ENCODE peak calls at places on chromosomes 7 and 10, in seven cellular contexts. One of them, this sample, is unnamed.

GRCh38 chr7:77822269-77822668 is 23.7 kb downstream of the PHTF2 start:
- DNase-seq in MM.1S: no peak
- DNase-seq in fibroblast of mammary gland: no peak
- DNase-seq in fibroblast of pulmonary artery: no peak
- DNase-seq in AG10803: no peak
- DNase-seq in Panc1: no peak
- DNase-seq in kidney epithelial cell: no peak
- DNase-seq in this sample: no peak

GRCh38 chr7:2525161-2525930 is 5.8 kb downstream of the LFNG start:
- DNase-seq in MM.1S: no peak
- DNase-seq in fibroblast of mammary gland: no peak
- DNase-seq in fibroblast of pulmonary artery: no peak
- DNase-seq in AG10803: no peak
- DNase-seq in Panc1: no peak
- DNase-seq in kidney epithelial cell: no peak
- DNase-seq in this sample: no peak

GRCh38 chr10:7559447-7559846 is 107.3 kb downstream of the ITIH5 start:
- DNase-seq in MM.1S: no peak
- DNase-seq in fibroblast of mammary gland: no peak
- DNase-seq in fibroblast of pulmonary artery: no peak
- DNase-seq in AG10803: peak
- DNase-seq in Panc1: no peak
- DNase-seq in kidney epithelial cell: no peak
- DNase-seq in this sample: no peak

GRCh38 chr7:144824360-144824759 is 11.5 kb downstream of the TPK1 start:
- DNase-seq in MM.1S: no peak
- DNase-seq in fibroblast of mammary gland: peak
- DNase-seq in fibroblast of pulmonary artery: peak
- DNase-seq in AG10803: peak
- DNase-seq in Panc1: peak
- DNase-seq in kidney epithelial cell: peak
- DNase-seq in this sample: no peak

GRCh38 chr10:119416855-119417254 is 125.7 kb downstream of the RGS10 start:
- DNase-seq in MM.1S: peak
- DNase-seq in fibroblast of mammary gland: peak
- DNase-seq in fibroblast of pulmonary artery: peak
- DNase-seq in AG10803: peak
- DNase-seq in Panc1: peak
- DNase-seq in kidney epithelial cell: no peak
- DNase-seq in this sample: peak

GRCh38 chr7:145986248-145986874 is 130.2 kb upstream of the CNTNAP2 start:
- DNase-seq in MM.1S: peak
- DNase-seq in fibroblast of mammary gland: no peak
- DNase-seq in fibroblast of pulmonary artery: no peak
- DNase-seq in AG10803: no peak
- DNase-seq in Panc1: no peak
- DNase-seq in kidney epithelial cell: no peak
- DNase-seq in this sample: no peak

GRCh38 chr7:116863168-116863670 is 832 bp downstream of the CAPZA2 start:
- DNase-seq in MM.1S: no peak
- DNase-seq in fibroblast of mammary gland: peak
- DNase-seq in fibroblast of pulmonary artery: peak
- DNase-seq in AG10803: peak
- DNase-seq in Panc1: no peak
- DNase-seq in kidney epithelial cell: no peak
- DNase-seq in this sample: peak

GRCh38 chr7:67344481-67345193 is 348.0 kb downstream of the TYW1 start:
- DNase-seq in MM.1S: no peak
- DNase-seq in fibroblast of mammary gland: no peak
- DNase-seq in fibroblast of pulmonary artery: no peak
- DNase-seq in AG10803: no peak
- DNase-seq in Panc1: no peak
- DNase-seq in kidney epithelial cell: no peak
- DNase-seq in this sample: no peak

GRCh38 chr10:93288679-93289634 is 193.2 kb downstream of the MYOF start:
- DNase-seq in MM.1S: peak
- DNase-seq in fibroblast of mammary gland: peak
- DNase-seq in fibroblast of pulmonary artery: peak
- DNase-seq in AG10803: peak
- DNase-seq in Panc1: peak
- DNase-seq in kidney epithelial cell: peak
- DNase-seq in this sample: peak

GRCh38 chr10:129405389-129405788 is 61.7 kb upstream of the MGMT start:
- DNase-seq in MM.1S: no peak
- DNase-seq in fibroblast of mammary gland: no peak
- DNase-seq in fibroblast of pulmonary artery: no peak
- DNase-seq in AG10803: no peak
- DNase-seq in Panc1: no peak
- DNase-seq in kidney epithelial cell: no peak
- DNase-seq in this sample: no peak

GRCh38 chr10:72001026-72001380 is 36.8 kb downstream of the CHST3 start:
- DNase-seq in MM.1S: no peak
- DNase-seq in fibroblast of mammary gland: no peak
- DNase-seq in fibroblast of pulmonary artery: no peak
- DNase-seq in AG10803: peak
- DNase-seq in Panc1: no peak
- DNase-seq in kidney epithelial cell: no peak
- DNase-seq in this sample: no peak

GRCh38 chr10:124010563-124011131 is 82.8 kb downstream of the CHST15 start:
- DNase-seq in MM.1S: no peak
- DNase-seq in fibroblast of mammary gland: no peak
- DNase-seq in fibroblast of pulmonary artery: no peak
- DNase-seq in AG10803: no peak
- DNase-seq in Panc1: no peak
- DNase-seq in kidney epithelial cell: no peak
- DNase-seq in this sample: no peak

GRCh38 chr7:30843741-30844482 is 67.7 kb upstream of the AQP1 start:
- DNase-seq in MM.1S: no peak
- DNase-seq in fibroblast of mammary gland: no peak
- DNase-seq in fibroblast of pulmonary artery: no peak
- DNase-seq in AG10803: no peak
- DNase-seq in Panc1: no peak
- DNase-seq in kidney epithelial cell: no peak
- DNase-seq in this sample: no peak

GRCh38 chr7:129855234-129855673 is 97.5 kb downstream of the UBE2H start:
- DNase-seq in MM.1S: no peak
- DNase-seq in fibroblast of mammary gland: peak
- DNase-seq in fibroblast of pulmonary artery: peak
- DNase-seq in AG10803: peak
- DNase-seq in Panc1: no peak
- DNase-seq in kidney epithelial cell: no peak
- DNase-seq in this sample: no peak

GRCh38 chr7:17126413-17127374 is 171.8 kb upstream of the AHR start:
- DNase-seq in MM.1S: no peak
- DNase-seq in fibroblast of mammary gland: no peak
- DNase-seq in fibroblast of pulmonary artery: no peak
- DNase-seq in AG10803: no peak
- DNase-seq in Panc1: no peak
- DNase-seq in kidney epithelial cell: no peak
- DNase-seq in this sample: peak

GRCh38 chr7:100572281-100572948 is 1.3 kb downstream of the SAP25 start:
- DNase-seq in MM.1S: no peak
- DNase-seq in fibroblast of mammary gland: no peak
- DNase-seq in fibroblast of pulmonary artery: no peak
- DNase-seq in AG10803: no peak
- DNase-seq in Panc1: no peak
- DNase-seq in kidney epithelial cell: no peak
- DNase-seq in this sample: no peak

GRCh38 chr10:13371879-13372470 is 23.9 kb upstream of the SEPHS1 start:
- DNase-seq in MM.1S: peak
- DNase-seq in fibroblast of mammary gland: peak
- DNase-seq in fibroblast of pulmonary artery: peak
- DNase-seq in AG10803: peak
- DNase-seq in Panc1: peak
- DNase-seq in kidney epithelial cell: peak
- DNase-seq in this sample: peak

GRCh38 chr7:66326501-66327180 is 121.5 kb downstream of the TPST1 start:
- DNase-seq in MM.1S: no peak
- DNase-seq in fibroblast of mammary gland: peak
- DNase-seq in fibroblast of pulmonary artery: peak
- DNase-seq in AG10803: peak
- DNase-seq in Panc1: no peak
- DNase-seq in kidney epithelial cell: no peak
- DNase-seq in this sample: no peak

GRCh38 chr7:414681-415560 is 104.7 kb downstream of the PDGFA start:
- DNase-seq in MM.1S: no peak
- DNase-seq in fibroblast of mammary gland: no peak
- DNase-seq in fibroblast of pulmonary artery: no peak
- DNase-seq in AG10803: no peak
- DNase-seq in Panc1: no peak
- DNase-seq in kidney epithelial cell: no peak
- DNase-seq in this sample: no peak

GRCh38 chr7:767580-767940 is 40.5 kb upstream of the PRKAR1B start:
- DNase-seq in MM.1S: no peak
- DNase-seq in fibroblast of mammary gland: peak
- DNase-seq in fibroblast of pulmonary artery: peak
- DNase-seq in AG10803: peak
- DNase-seq in Panc1: no peak
- DNase-seq in kidney epithelial cell: peak
- DNase-seq in this sample: no peak

GRCh38 chr10:23338155-23338828 is 6.3 kb downstream of the C10orf67 start:
- DNase-seq in MM.1S: no peak
- DNase-seq in fibroblast of mammary gland: peak
- DNase-seq in fibroblast of pulmonary artery: peak
- DNase-seq in AG10803: peak
- DNase-seq in Panc1: no peak
- DNase-seq in kidney epithelial cell: peak
- DNase-seq in this sample: no peak

GRCh38 chr10:15658099-15658702 is 61.5 kb downstream of the ITGA8 start:
- DNase-seq in MM.1S: no peak
- DNase-seq in fibroblast of mammary gland: no peak
- DNase-seq in fibroblast of pulmonary artery: no peak
- DNase-seq in AG10803: no peak
- DNase-seq in Panc1: no peak
- DNase-seq in kidney epithelial cell: no peak
- DNase-seq in this sample: no peak

GRCh38 chr10:15661574-15661973 is 58.1 kb downstream of the ITGA8 start:
- DNase-seq in MM.1S: no peak
- DNase-seq in fibroblast of mammary gland: peak
- DNase-seq in fibroblast of pulmonary artery: no peak
- DNase-seq in AG10803: peak
- DNase-seq in Panc1: no peak
- DNase-seq in kidney epithelial cell: no peak
- DNase-seq in this sample: no peak

DNA sequence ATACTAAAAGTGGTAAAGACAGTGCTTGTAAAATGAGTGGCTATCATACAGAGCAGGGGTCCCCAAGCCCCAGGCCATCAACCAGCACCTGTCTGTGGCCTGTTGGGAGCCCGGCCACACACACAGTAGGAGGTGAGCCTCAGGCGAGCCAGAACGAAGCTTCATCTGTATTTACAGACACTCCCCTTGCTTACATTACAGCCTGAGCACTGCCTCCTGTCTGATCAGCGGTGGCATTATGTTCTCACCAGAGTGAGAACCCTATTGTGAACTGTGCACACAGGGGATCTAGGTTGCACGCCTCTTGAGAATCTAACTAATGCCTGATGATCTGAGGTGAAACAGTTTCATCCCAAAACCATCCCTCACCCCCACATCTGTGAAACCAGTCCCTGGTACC is 58.7 kb downstream of the ITGA8 start:
- DNase-seq in MM.1S: no peak
- DNase-seq in fibroblast of mammary gland: no peak
- DNase-seq in fibroblast of pulmonary artery: no peak
- DNase-seq in AG10803: no peak
- DNase-seq in Panc1: no peak
- DNase-seq in kidney epithelial cell: no peak
- DNase-seq in this sample: no peak
- TF ChIP-seq CTCF in MM.1S: no peak
- TF ChIP-seq CTCF in fibroblast of mammary gland: peak
- TF ChIP-seq CTCF in fibroblast of pulmonary artery: no peak
- TF ChIP-seq CTCF in AG10803: no peak
- TF ChIP-seq CTCF in Panc1: no peak
- TF ChIP-seq CTCF in kidney epithelial cell: no peak
- TF ChIP-seq CTCF in this sample: no peak

GRCh38 chr7:149662591-149663095 is 110.7 kb downstream of the ZNF467 start:
- DNase-seq in MM.1S: peak
- DNase-seq in fibroblast of mammary gland: peak
- DNase-seq in fibroblast of pulmonary artery: peak
- DNase-seq in AG10803: peak
- DNase-seq in Panc1: peak
- DNase-seq in kidney epithelial cell: no peak
- DNase-seq in this sample: peak
- H3K4me3 ChIP-seq in MM.1S: no peak
- H3K4me3 ChIP-seq in fibroblast of mammary gland: no peak
- H3K4me3 ChIP-seq in fibroblast of pulmonary artery: no peak
- H3K4me3 ChIP-seq in AG10803: no peak
- H3K4me3 ChIP-seq in Panc1: no peak
- H3K4me3 ChIP-seq in kidney epithelial cell: no peak
- H3K4me3 ChIP-seq in this sample: no peak

DNA sequence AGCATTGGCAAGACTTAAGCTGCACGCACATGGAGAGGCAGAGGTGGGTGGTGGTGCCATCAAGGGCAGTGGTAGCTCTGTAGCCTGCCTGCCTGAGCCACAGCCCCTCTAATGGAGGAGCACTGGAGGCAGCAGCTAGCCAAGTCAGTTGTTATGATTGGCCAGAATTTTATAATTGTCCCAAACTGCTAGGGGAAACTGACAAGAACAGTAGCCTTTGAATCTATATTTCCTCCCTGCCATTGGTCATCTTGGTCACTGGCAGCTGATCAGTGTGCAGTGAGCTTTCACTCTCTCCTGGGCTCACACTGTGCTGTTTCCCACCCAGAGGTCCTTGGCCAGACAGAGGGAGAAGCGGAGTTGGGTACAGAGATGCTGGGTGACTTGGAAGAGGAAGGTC is 9.6 kb upstream of the ZNF783 start:
- DNase-seq in MM.1S: no peak
- DNase-seq in fibroblast of mammary gland: no peak
- DNase-seq in fibroblast of pulmonary artery: no peak
- DNase-seq in AG10803: no peak
- DNase-seq in Panc1: no peak
- DNase-seq in kidney epithelial cell: no peak
- DNase-seq in this sample: no peak
- TF ChIP-seq CTCF in MM.1S: no peak
- TF ChIP-seq CTCF in fibroblast of mammary gland: no peak
- TF ChIP-seq CTCF in fibroblast of pulmonary artery: no peak
- TF ChIP-seq CTCF in AG10803: no peak
- TF ChIP-seq CTCF in Panc1: no peak
- TF ChIP-seq CTCF in kidney epithelial cell: no peak
- TF ChIP-seq CTCF in this sample: no peak

GRCh38 chr10:29102636-29103035 is 186.2 kb upstream of the LYZL1 start:
- DNase-seq in MM.1S: no peak
- DNase-seq in fibroblast of mammary gland: no peak
- DNase-seq in fibroblast of pulmonary artery: no peak
- DNase-seq in AG10803: no peak
- DNase-seq in Panc1: no peak
- DNase-seq in kidney epithelial cell: no peak
- DNase-seq in this sample: no peak

GRCh38 chr10:29106287-29106686 is 182.6 kb upstream of the LYZL1 start:
- DNase-seq in MM.1S: no peak
- DNase-seq in fibroblast of mammary gland: no peak
- DNase-seq in fibroblast of pulmonary artery: no peak
- DNase-seq in AG10803: no peak
- DNase-seq in Panc1: no peak
- DNase-seq in kidney epithelial cell: no peak
- DNase-seq in this sample: no peak

GRCh38 chr10:29104661-29105369 is 184.1 kb upstream of the LYZL1 start:
- DNase-seq in MM.1S: no peak
- DNase-seq in fibroblast of mammary gland: no peak
- DNase-seq in fibroblast of pulmonary artery: peak
- DNase-seq in AG10803: no peak
- DNase-seq in Panc1: no peak
- DNase-seq in kidney epithelial cell: no peak
- DNase-seq in this sample: no peak

GRCh38 chr10:29107866-29108498 is 180.9 kb upstream of the LYZL1 start:
- DNase-seq in MM.1S: no peak
- DNase-seq in fibroblast of mammary gland: no peak
- DNase-seq in fibroblast of pulmonary artery: no peak
- DNase-seq in AG10803: no peak
- DNase-seq in Panc1: no peak
- DNase-seq in kidney epithelial cell: no peak
- DNase-seq in this sample: no peak

GRCh38 chr10:29105516-29106215 is 183.2 kb upstream of the LYZL1 start:
- DNase-seq in MM.1S: no peak
- DNase-seq in fibroblast of mammary gland: no peak
- DNase-seq in fibroblast of pulmonary artery: peak
- DNase-seq in AG10803: peak
- DNase-seq in Panc1: no peak
- DNase-seq in kidney epithelial cell: peak
- DNase-seq in this sample: no peak
- H3K4me3 ChIP-seq in MM.1S: no peak
- H3K4me3 ChIP-seq in fibroblast of mammary gland: no peak
- H3K4me3 ChIP-seq in fibroblast of pulmonary artery: no peak
- H3K4me3 ChIP-seq in AG10803: no peak
- H3K4me3 ChIP-seq in Panc1: no peak
- H3K4me3 ChIP-seq in kidney epithelial cell: no peak
- H3K4me3 ChIP-seq in this sample: no peak

This sample was measured in GM12865.